ENCODE peak calls at places on chromosome 5, in eight cellular contexts. S is H54; D is RWPE2; C is effector CD4-positive, alpha-beta T cell; N is lower leg skin; T is NCI-H2081; A is aorta; O is left colon. V is an unnamed sample.

GRCh38 chr5:123483446-123484077 is 28.4 kb upstream of the CSNK1G3 start:
- DNase-seq in S (no peak), D (no peak), C (no peak), N (no peak), T (no peak), A (no peak), O (no peak), V (no peak)

GRCh38 chr5:178267876-178268275 is 35.3 kb upstream of the PHYKPL start:
- DNase-seq in S (no peak), D (peak), C (no peak), N (no peak), T (no peak), A (no peak), O (no peak), V (no peak)

GRCh38 chr5:14342306-14342705 is 199.2 kb downstream of the TRIO start:
- DNase-seq in S (no peak), D (no peak), C (no peak), N (no peak), T (no peak), A (no peak), O (no peak), V (no peak)

GRCh38 chr5:133993152-133993548 is 11.6 kb downstream of the VDAC1 start:
- DNase-seq in S (no peak), D (no peak), C (no peak), N (no peak), T (no peak), A (no peak), O (no peak), V (no peak)

GRCh38 chr5:113232667-113233066 is 202.1 kb downstream of the TSSK1B start:
- DNase-seq in S (no peak), D (no peak), C (no peak), N (no peak), T (no peak), A (no peak), O (no peak), V (no peak)

GRCh38 chr5:169421677-169422076 is 120.7 kb upstream of the SLIT3 start:
- DNase-seq in S (no peak), D (no peak), C (no peak), N (no peak), T (no peak), A (no peak), O (no peak), V (no peak)

GRCh38 chr5:155539958-155540595 is 526.5 kb downstream of the KIF4B start:
- DNase-seq in S (no peak), D (no peak), C (no peak), N (no peak), T (peak), A (no peak), O (no peak), V (no peak)

GRCh38 chr5:111772456-111772855 is 15.5 kb upstream of the NREP start:
- DNase-seq in S (no peak), D (no peak), C (no peak), N (no peak), T (no peak), A (no peak), O (no peak), V (no peak)

GRCh38 chr5:124527220-124527991 is 219.0 kb downstream of the ZNF608 start:
- DNase-seq in S (no peak), D (no peak), C (no peak), N (no peak), T (no peak), A (peak), O (peak), V (no peak)

GRCh38 chr5:77249475-77249874 is 39.0 kb downstream of the PDE8B start:
- DNase-seq in S (no peak), D (no peak), C (no peak), N (no peak), T (no peak), A (no peak), O (no peak), V (no peak)

GRCh38 chr5:179261301-179262125 is 83.7 kb downstream of the ADAMTS2 start:
- DNase-seq in S (no peak), D (peak), C (no peak), N (no peak), T (no peak), A (peak), O (no peak), V (no peak)

GRCh38 chr5:132103380-132103951 is 29.9 kb downstream of the CSF2 start:
- DNase-seq in S (peak), D (peak), C (peak), N (peak), T (no peak), A (peak), O (peak), V (peak)

GRCh38 chr5:164345173-164345572 is 839.8 kb downstream of the MAT2B start:
- DNase-seq in S (no peak), D (no peak), C (no peak), N (no peak), T (peak), A (no peak), O (no peak), V (no peak)

GRCh38 chr5:128538249-128539037 is 398 bp upstream of the FBN2 start:
- DNase-seq in S (no peak), D (peak), C (no peak), N (no peak), T (peak), A (peak), O (peak), V (no peak)

GRCh38 chr5:50969207-50970145 is 303.0 kb downstream of the PARP8 start:
- DNase-seq in S (no peak), D (no peak), C (no peak), N (no peak), T (peak), A (no peak), O (no peak), V (no peak)

GRCh38 chr5:73606206-73606753 is 19.7 kb upstream of the ARHGEF28 start:
- DNase-seq in S (no peak), D (no peak), C (no peak), N (no peak), T (no peak), A (no peak), O (no peak), V (no peak)

GRCh38 chr5:80870442-80870841 is 89.7 kb upstream of the RASGRF2 start:
- DNase-seq in S (no peak), D (no peak), C (no peak), N (no peak), T (no peak), A (no peak), O (no peak), V (no peak)

GRCh38 chr5:163532203-163532892 is 26.9 kb downstream of the MAT2B start:
- DNase-seq in S (no peak), D (no peak), C (no peak), N (no peak), T (peak), A (no peak), O (no peak), V (no peak)

GRCh38 chr5:137310051-137310730 is 188.9 kb downstream of the SPOCK1 start:
- DNase-seq in S (peak), D (no peak), C (no peak), N (no peak), T (no peak), A (no peak), O (no peak), V (no peak)

GRCh38 chr5:119323630-119324000 is 32.2 kb upstream of the TNFAIP8 start:
- DNase-seq in S (no peak), D (no peak), C (no peak), N (no peak), T (peak), A (no peak), O (no peak), V (no peak)

GRCh38 chr5:79512692-79513518 is 1.0 kb downstream of the HOMER1 start:
- DNase-seq in S (peak), D (no peak), C (no peak), N (no peak), T (no peak), A (no peak), O (no peak), V (no peak)

GRCh38 chr5:110008131-110008530 is 318.4 kb downstream of the MAN2A1 start:
- DNase-seq in S (no peak), D (no peak), C (no peak), N (no peak), T (no peak), A (no peak), O (no peak), V (no peak)

V was measured in T-helper 2 cell treated with Interferon-gamma antibody and Interleukin-4, amounts not matched to agents 5 μg/mL and 100 μg/mL, for 36 hours.